ENCODE peak calls at places on chromosomes 7 and 10, in six cellular contexts. R is fibroblast of mammary gland, B is amygdala, Z is mucosa of gallbladder, X is AG20443, F is ACHN. G is an unnamed sample.

GRCh38 chr7:143305423-143306070 is 10.4 kb upstream of the CLCN1 start:
- DNase-seq in X (peak), F (peak), R (peak), B (peak), Z (peak), G (peak)

GRCh38 chr7:107372298-107372697 is 97.6 kb upstream of the GPR22 start:
- DNase-seq in F (no peak), X (peak), Z (no peak), R (peak), B (no peak), G (no peak)

GRCh38 chr7:80334908-80335307 is 177.0 kb downstream of the GNAT3 start:
- DNase-seq in B (no peak), Z (no peak), F (no peak), R (no peak), X (no peak), G (no peak)

GRCh38 chr7:17965600-17965999 is 25.3 kb upstream of the SNX13 start:
- DNase-seq in X (no peak), R (peak), F (no peak), Z (no peak), B (no peak), G (no peak)

GRCh38 chr10:20551761-20552160 is 345.4 kb downstream of the NEBL start:
- DNase-seq in X (no peak), F (no peak), Z (no peak), B (no peak), R (no peak), G (no peak)

GRCh38 chr10:34098817-34099567 is 716.1 kb downstream of the PARD3 start:
- DNase-seq in B (no peak), F (no peak), R (no peak), Z (no peak), X (no peak), G (no peak)

GRCh38 chr7:81074406-81074805 is 155.6 kb upstream of the SEMA3C start:
- DNase-seq in B (no peak), F (no peak), X (no peak), Z (no peak), R (no peak), G (no peak)

GRCh38 chr10:44921506-44921905 is 10.4 kb downstream of the TMEM72 start:
- DNase-seq in F (no peak), Z (no peak), B (no peak), X (no peak), R (no peak), G (no peak)

GRCh38 chr10:114110174-114110972 is 63.6 kb downstream of the CCDC186 start:
- DNase-seq in B (no peak), Z (no peak), X (no peak), R (peak), F (peak), G (no peak)

GRCh38 chr7:135974667-135975066 is 2.5 kb downstream of the MTPN start:
- DNase-seq in X (no peak), B (no peak), F (no peak), R (no peak), Z (no peak), G (no peak)

GRCh38 chr7:81162771-81163525 is 244.1 kb upstream of the SEMA3C start:
- DNase-seq in Z (no peak), X (no peak), B (no peak), F (no peak), R (peak), G (no peak)

GRCh38 chr10:91709394-91709798 is 76.5 kb upstream of the PPP1R3C start:
- DNase-seq in X (no peak), R (peak), B (no peak), F (no peak), Z (no peak), G (no peak)

GRCh38 chr7:73533742-73534141 is 11.6 kb upstream of the BAZ1B start:
- DNase-seq in Z (no peak), X (no peak), F (no peak), B (no peak), R (no peak), G (no peak)

GRCh38 chr7:108097703-108098102 is 32.5 kb downstream of the LAMB4 start:
- DNase-seq in F (peak), B (no peak), R (no peak), X (no peak), Z (no peak), G (no peak)

GRCh38 chr10:78292987-78293865 is 259.6 kb downstream of the RPS24 start:
- DNase-seq in Z (no peak), B (no peak), R (no peak), X (no peak), F (no peak), G (no peak)

GRCh38 chr10:14340051-14340744 is 9.5 kb upstream of the FRMD4A start:
- DNase-seq in F (no peak), Z (no peak), R (no peak), B (no peak), X (no peak), G (no peak)

GRCh38 chr7:127900735-127901685 is 130.2 kb downstream of the LRRC4 start:
- DNase-seq in X (no peak), Z (no peak), B (no peak), F (no peak), R (no peak), G (no peak)

GRCh38 chr10:47207280-47207613 is 92.8 kb upstream of the GDF10 start:
- DNase-seq in R (no peak), X (no peak), B (no peak), F (no peak), Z (no peak), G (no peak)

GRCh38 chr10:124699471-124700292 is 44.5 kb downstream of the FAM53B start:
- DNase-seq in B (no peak), F (no peak), Z (no peak), X (no peak), R (no peak), G (no peak)

GRCh38 chr7:30658471-30659074 is 23.7 kb downstream of the CRHR2 start:
- DNase-seq in F (no peak), X (no peak), R (no peak), B (no peak), Z (no peak), G (no peak)

GRCh38 chr10:53690556-53691240 is 918.1 kb upstream of the MBL2 start:
- DNase-seq in B (no peak), Z (no peak), F (no peak), R (no peak), X (no peak), G (no peak)

GRCh38 chr7:30682131-30683083 is at the start of gene CRHR2:
- DNase-seq in F (no peak), B (no peak), Z (no peak), R (no peak), X (peak), G (no peak)

GRCh38 chr10:77202857-77203256 is 434.8 kb downstream of the KCNMA1 start:
- DNase-seq in B (no peak), F (no peak), X (no peak), R (no peak), Z (no peak), G (no peak)

GRCh38 chr10:127252818-127253217 is 56.4 kb upstream of the INSYN2A start:
- DNase-seq in F (no peak), R (no peak), X (no peak), B (no peak), Z (no peak), G (no peak)

GRCh38 chr7:152014722-152015121 is 10.8 kb upstream of the GALNT11 start:
- DNase-seq in X (no peak), R (no peak), Z (no peak), B (no peak), F (no peak), G (no peak)

GRCh38 chr7:106679153-106679931 is 18.4 kb upstream of the CCDC71L start:
- DNase-seq in X (peak), B (no peak), R (peak), Z (no peak), F (no peak), G (no peak)